ENCODE peak calls at places on chromosomes 7 and 10, in eight cellular contexts. J is stomach, T is HL-60, C is HCT116, X is GM23338, L is spleen, B is prostate gland, G is SK-N-SH. M is an unnamed sample.

GRCh38 chr7:113140956-113141355 is 22.6 kb upstream of the SMIM30 start:
- DNase-seq in J (no peak), C (no peak), G (no peak), L (no peak), B (no peak), X (no peak), T (no peak), M (no peak)

GRCh38 chr10:123272171-123272570 is 118.0 kb downstream of the BUB3 start:
- DNase-seq in J (no peak), L (no peak), T (no peak), C (no peak), B (no peak), G (no peak), X (no peak), M (no peak)

GRCh38 chr7:149285581-149285975 is 23.6 kb downstream of the ZNF783 start:
- DNase-seq in T (no peak), X (peak; percentile 49), C (no peak), L (no peak), B (no peak), J (no peak), G (peak; percentile 78), M (no peak)

GRCh38 chr10:47013469-47014169 is 102.4 kb downstream of the PTPN20 start:
- DNase-seq in T (no peak), B (no peak), L (no peak), X (peak; percentile 57), C (no peak), J (no peak), G (no peak), M (no peak)

GRCh38 chr10:11180228-11180627 is 162.6 kb downstream of the CELF2 start:
- DNase-seq in B (no peak), J (peak; percentile 30), L (peak; percentile 84), G (no peak), C (no peak), X (no peak), T (peak; percentile 54), M (no peak)

GRCh38 chr10:15571570-15571969 is 148.2 kb downstream of the ITGA8 start:
- DNase-seq in L (no peak), C (no peak), G (no peak), T (no peak), B (no peak), J (no peak), X (no peak), M (no peak)

GRCh38 chr10:3525832-3526449 is 259.1 kb downstream of the KLF6 start:
- DNase-seq in G (no peak), L (no peak), J (no peak), C (peak; percentile 76), T (no peak), X (no peak), B (no peak), M (no peak)

GRCh38 chr10:124643281-124644009 is 100.7 kb downstream of the FAM53B start:
- DNase-seq in C (no peak), X (no peak), G (no peak), L (peak; percentile 72), B (no peak), T (no peak), J (no peak), M (no peak)

GRCh38 chr10:22630229-22631174 is 83.9 kb downstream of the PIP4K2A start:
- DNase-seq in L (no peak), J (no peak), G (no peak), C (no peak), T (peak; percentile 15), X (no peak), B (no peak), M (no peak)

GRCh38 chr7:2607122-2607912 is 24.5 kb upstream of the TTYH3 start:
- DNase-seq in C (no peak), T (no peak), B (no peak), J (no peak), G (peak; percentile 48), X (no peak), L (peak; percentile 89), M (no peak)

GRCh38 chr7:79403451-79403850 is 50.0 kb downstream of the MAGI2 start:
- DNase-seq in C (no peak), B (no peak), T (no peak), G (no peak), J (no peak), L (no peak), X (no peak), M (no peak)

GRCh38 chr7:156017916-156018700 is 205.8 kb upstream of the SHH start:
- DNase-seq in G (no peak), B (no peak), T (no peak), C (no peak), X (no peak), J (peak; percentile 22), L (no peak), M (no peak)

GRCh38 chr7:12638851-12639467 is 48.5 kb upstream of the ARL4A start:
- DNase-seq in J (no peak), L (no peak), C (peak; percentile 36), B (no peak), G (peak; percentile 39), X (peak; percentile 60), T (peak; percentile 7), M (peak; percentile 47)

GRCh38 chr7:35379481-35379880 is 125.6 kb upstream of the TBX20 start:
- DNase-seq in X (no peak), G (no peak), L (no peak), C (no peak), B (no peak), J (no peak), T (no peak), M (no peak)

GRCh38 chr7:35384761-35385700 is 131.1 kb upstream of the TBX20 start:
- DNase-seq in L (no peak), G (no peak), C (no peak), T (no peak), B (no peak), X (no peak), J (no peak), M (no peak)

GRCh38 chr7:35386082-35386815 is 132.3 kb upstream of the TBX20 start:
- DNase-seq in X (no peak), B (no peak), J (no peak), L (no peak), G (no peak), C (no peak), T (no peak), M (no peak)

GRCh38 chr7:35375516-35375915 is 121.6 kb upstream of the TBX20 start:
- DNase-seq in X (no peak), B (no peak), G (no peak), T (no peak), C (no peak), J (no peak), L (no peak), M (no peak)

DNA sequence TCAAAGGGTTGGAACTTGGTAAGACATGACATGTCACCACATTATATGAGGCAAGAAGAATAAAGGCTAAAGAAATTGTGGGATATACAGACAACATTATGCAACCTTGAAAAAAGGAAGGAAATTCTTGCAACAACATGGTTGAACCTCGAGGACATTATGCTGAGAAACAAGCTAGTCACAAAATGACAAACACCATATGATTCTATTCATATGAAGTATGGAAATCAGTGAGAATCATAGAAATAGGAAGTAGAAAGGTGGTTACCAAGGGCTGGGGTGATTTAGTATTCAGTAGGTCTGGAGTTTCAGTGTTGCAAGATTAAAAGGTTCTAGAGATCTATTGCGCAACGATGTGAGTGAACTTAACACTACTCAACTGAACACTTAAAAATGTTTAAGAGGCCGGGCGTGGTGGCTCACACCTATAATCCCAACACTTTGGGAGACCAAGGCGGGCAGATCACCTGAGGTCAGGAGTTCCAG is 126.9 kb upstream of the TBX20 start:
- DNase-seq in X (no peak), G (no peak), B (no peak), J (no peak), L (no peak), T (peak; percentile 82), C (no peak), M (no peak)
- TF ChIP-seq POLR2AphosphoS5 in X (no peak), G (no peak), B (no peak), J (no peak), L (no peak), T (no peak), C (no peak), M (no peak)

GRCh38 chr7:101153969-101154692 is at the start of gene AP1S1:
- DNase-seq in G (peak; percentile 100), J (peak; percentile 95), C (peak; percentile 96), T (peak; percentile 94), X (peak; percentile 100), B (peak; percentile 90), L (peak; percentile 96), M (peak; percentile 94)
- TF ChIP-seq POLR2AphosphoS5 in G (peak; percentile 70), J (peak; percentile 92), C (peak; percentile 82), T (peak; percentile 24), X (peak; percentile 55), B (peak; percentile 89), L (peak; percentile 82), M (peak; percentile 55)

GRCh38 chr10:75542902-75543301 is 111.5 kb downstream of the LRMDA start:
- DNase-seq in J (no peak), G (peak; percentile 51), C (no peak), L (no peak), B (no peak), X (peak; percentile 26), T (no peak), M (no peak)
- TF ChIP-seq POLR2AphosphoS5 in J (peak; percentile 66), G (peak; percentile 75), C (no peak), L (no peak), B (no peak), X (no peak), T (no peak), M (no peak)

GRCh38 chr10:35178305-35178704 is 51.7 kb downstream of the CREM start:
- DNase-seq in J (no peak), X (no peak), T (no peak), C (no peak), B (no peak), G (no peak), L (no peak), M (no peak)
- TF ChIP-seq POLR2AphosphoS5 in J (no peak), X (no peak), T (no peak), C (no peak), B (no peak), G (no peak), L (no peak), M (no peak)

DNA sequence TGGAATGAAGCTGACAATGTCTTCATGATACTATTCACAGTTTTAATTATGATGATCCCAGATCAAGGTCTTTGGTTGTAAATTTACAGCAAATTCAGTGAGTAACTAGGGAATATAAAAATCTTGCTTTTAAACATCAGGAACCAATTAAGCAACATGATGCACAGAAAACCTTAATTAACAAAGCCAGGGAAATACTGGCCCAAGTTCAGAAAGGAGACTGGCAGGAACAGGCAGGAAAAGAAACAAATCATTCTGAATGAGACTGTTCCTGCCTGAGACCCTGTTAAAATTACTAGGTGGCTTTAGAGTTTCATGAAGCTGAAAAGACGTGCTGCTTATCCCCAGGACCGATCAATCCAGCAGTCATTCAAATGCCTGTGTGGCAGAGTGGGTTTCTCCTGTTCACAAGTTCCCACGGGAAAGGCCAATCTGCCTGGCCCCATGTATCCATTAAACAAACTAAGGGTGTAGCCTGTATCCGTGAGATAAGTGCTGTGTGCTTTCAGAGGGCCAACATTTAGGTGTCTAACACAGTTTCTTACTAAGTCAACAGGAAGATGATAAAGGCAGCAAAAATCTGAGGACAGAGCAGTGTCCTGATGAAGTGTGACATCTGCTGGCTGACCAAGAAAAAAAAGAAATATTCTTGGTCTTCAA is 34.4 kb downstream of the PUS7 start:
- DNase-seq in T (no peak), B (peak; percentile 21), J (no peak), G (peak; percentile 61), X (no peak), L (no peak), C (no peak), M (no peak)
- TF ChIP-seq POLR2AphosphoS5 in T (no peak), B (peak; percentile 54), J (no peak), G (peak; percentile 6), X (no peak), L (peak; percentile 69), C (no peak), M (no peak)

GRCh38 chr7:4700577-4701235 is 18.6 kb downstream of the FOXK1 start:
- DNase-seq in G (no peak), T (no peak), X (no peak), C (no peak), B (no peak), L (no peak), J (no peak), M (no peak)
- TF ChIP-seq POLR2AphosphoS5 in G (no peak), T (no peak), X (no peak), C (no peak), B (peak; percentile 7), L (peak; percentile 39), J (peak; percentile 84), M (no peak)

M was measured in SK-N-MC.